ENCODE peak calls at places on chromosomes 2 and 18, in five cellular contexts. M is GM12892; G is hepatic stellate cell; F is stimulated activated CD8-positive, alpha-beta memory T cell treated with anti-CD3 and anti-CD28 coated beads, Interleukin-4, amount 100 ng/mL, for 1 hour; B is NCI-H1092. U is an unnamed sample.

GRCh38 chr18:23636041-23636399 is 26.7 kb downstream of the ANKRD29 start:
- DNase-seq in M (no peak), G (no peak), F (no peak), B (no peak), U (no peak)

GRCh38 chr2:28582595-28582994 is 86.7 kb downstream of the PLB1 start:
- DNase-seq in M (no peak), G (no peak), F (no peak), B (no peak), U (no peak)

GRCh38 chr2:233990261-233990798 is 60.2 kb upstream of the SPP2 start:
- DNase-seq in M (no peak), G (no peak), F (peak; percentile 33), B (no peak), U (no peak)

GRCh38 chr2:19871836-19872235 is 29.9 kb downstream of the TTC32 start:
- DNase-seq in M (no peak), G (no peak), F (no peak), B (no peak), U (peak; percentile 52)

GRCh38 chr18:72460210-72460680 is 83.9 kb downstream of the CBLN2 start:
- DNase-seq in M (no peak), G (no peak), F (no peak), B (no peak), U (no peak)

GRCh38 chr2:95530734-95531133 is 46.2 kb upstream of the TRIM43B start:
- DNase-seq in M (peak; percentile 29), G (no peak), F (no peak), B (no peak), U (no peak)

GRCh38 chr2:47569658-47570398 is 166.9 kb downstream of the MSH2 start:
- DNase-seq in M (peak; percentile 42), G (no peak), F (no peak), B (no peak), U (no peak)

GRCh38 chr2:101063753-101064502 is 61.8 kb downstream of the RPL31 start:
- DNase-seq in M (no peak), G (peak; percentile 59), F (no peak), B (no peak), U (no peak)

GRCh38 chr2:236665130-236665529 is 95.5 kb downstream of the ACKR3 start:
- DNase-seq in M (no peak), G (no peak), F (no peak), B (no peak), U (no peak)

GRCh38 chr2:222353998-222354397 is 55.2 kb upstream of the PAX3 start:
- DNase-seq in M (no peak), G (no peak), F (no peak), B (no peak), U (no peak)

GRCh38 chr2:180607501-180608060 is 372.8 kb upstream of the UBE2E3 start:
- DNase-seq in M (no peak), G (no peak), F (no peak), B (peak; percentile 38), U (no peak)

GRCh38 chr18:59005266-59005665 is 134.4 kb upstream of the SEC11C start:
- DNase-seq in M (no peak), G (peak; percentile 72), F (no peak), B (no peak), U (peak; percentile 72)

GRCh38 chr2:128506534-128506933 is 187.9 kb upstream of the HS6ST1 start:
- DNase-seq in M (no peak), G (no peak), F (no peak), B (no peak), U (no peak)

GRCh38 chr2:27715318-27716165 is 51.9 kb downstream of the SLC4A1AP start:
- DNase-seq in M (no peak), G (peak; percentile 66), F (no peak), B (no peak), U (no peak)

GRCh38 chr2:55138546-55139288 is 88.5 kb upstream of the RTN4 start:
- DNase-seq in M (no peak), G (no peak), F (no peak), B (no peak), U (no peak)

GRCh38 chr2:102276549-102277201 is 34.7 kb upstream of the IL1RL1 start:
- DNase-seq in M (no peak), G (no peak), F (no peak), B (no peak), U (no peak)

GRCh38 chr18:77876319-77876865 is 626.7 kb downstream of the GALR1 start:
- DNase-seq in M (no peak), G (no peak), F (no peak), B (no peak), U (no peak)

GRCh38 chr2:54560146-54560881 is 104.2 kb downstream of the SPTBN1 start:
- DNase-seq in M (no peak), G (peak; percentile 54), F (no peak), B (no peak), U (peak; percentile 81)

GRCh38 chr2:168439536-168439935 is 16.5 kb upstream of the CERS6 start:
- DNase-seq in M (no peak), G (no peak), F (no peak), B (no peak), U (no peak)

GRCh38 chr2:62197017-62197586 is 1.2 kb downstream of the B3GNT2 start:
- DNase-seq in M (no peak), G (peak; percentile 34), F (peak; percentile 12), B (no peak), U (no peak)

GRCh38 chr18:3455090-3455640 is 5.2 kb downstream of the TGIF1 start:
- DNase-seq in M (no peak), G (no peak), F (no peak), B (no peak), U (no peak)

GRCh38 chr2:82837588-82838304 is 1621.3 kb downstream of the SUCLG1 start:
- DNase-seq in M (no peak), G (peak; percentile 7), F (no peak), B (no peak), U (no peak)

GRCh38 chr2:171966268-171966667 is 33.5 kb upstream of the METAP1D start:
- DNase-seq in M (no peak), G (no peak), F (no peak), B (peak; percentile 55), U (no peak)

GRCh38 chr18:39380823-39381222 is 1815.2 kb upstream of the CELF4 start:
- DNase-seq in M (no peak), G (no peak), F (no peak), B (no peak), U (no peak)

GRCh38 chr2:240619506-240620148 is 5.7 kb upstream of the GPR35 start:
- DNase-seq in M (no peak), G (no peak), F (no peak), B (no peak), U (no peak)

GRCh38 chr2:224160917-224161316 is 121.8 kb upstream of the SERPINE2 start:
- DNase-seq in M (no peak), G (no peak), F (no peak), B (no peak), U (no peak)

GRCh38 chr18:55401638-55402191 is 186.3 kb downstream of the TCF4 start:
- DNase-seq in M (no peak), G (no peak), F (no peak), B (no peak), U (no peak)

GRCh38 chr2:187294043-187294442 is 154.0 kb downstream of the CALCRL start:
- DNase-seq in M (no peak), G (no peak), F (no peak), B (no peak), U (no peak)

GRCh38 chr2:229344151-229344551 is 73.1 kb upstream of the PID1 start:
- DNase-seq in M (no peak), G (no peak), F (no peak), B (no peak), U (no peak)

GRCh38 chr18:37499913-37500312 is 65.7 kb downstream of the CELF4 start:
- DNase-seq in M (no peak), G (no peak), F (no peak), B (no peak), U (no peak)

GRCh38 chr2:232876978-232877441 is 6.9 kb downstream of the SNORC start:
- DNase-seq in M (no peak), G (no peak), F (no peak), B (no peak), U (peak; percentile 78)

GRCh38 chr2:176018708-176019107 is 16.6 kb upstream of the LNPK start:
- DNase-seq in M (no peak), G (no peak), F (no peak), B (no peak), U (no peak)

GRCh38 chr2:238847841-238848565 is at the start of gene TWIST2:
- DNase-seq in M (no peak), G (peak; percentile 96), F (no peak), B (no peak), U (peak; percentile 94)

GRCh38 chr18:32919799-32920198 is 147.0 kb upstream of the KLHL14 start:
- DNase-seq in M (peak; percentile 9), G (no peak), F (no peak), B (peak; percentile 61), U (no peak)

U was measured in suprapubic skin.